ENCODE peak calls at places on chromosomes 13 and 19, in four cellular contexts. T is GM12878, N is K562, M is SK-N-SH. G is an unnamed sample.

GRCh38 chr19:46924874-46925547 is 64.2 kb downstream of the ARHGAP35 start:
- DNase-seq in T (no peak), N (peak; percentile 64), M (no peak), G (no peak)

GRCh38 chr19:8577247-8577646 is at the start of gene MYO1F:
- DNase-seq in M (no peak), N (peak; percentile 45), T (no peak), G (no peak)

GRCh38 chr13:107450931-107451330 is 764.4 kb downstream of the LIG4 start:
- DNase-seq in N (no peak), M (no peak), T (no peak), G (no peak)

GRCh38 chr13:103055166-103055565 is 11.1 kb downstream of the SLC10A2 start:
- DNase-seq in T (no peak), N (no peak), M (no peak), G (no peak)

GRCh38 chr13:76829572-76830327 is 56.5 kb downstream of the KCTD12 start:
- DNase-seq in M (no peak), T (no peak), N (no peak), G (no peak)

GRCh38 chr19:36916991-36917390 is 859 bp downstream of the ZNF568 start:
- DNase-seq in M (peak; percentile 58), T (no peak), N (no peak), G (no peak)

GRCh38 chr13:24540236-24541126 is 27.9 kb upstream of the PARP4 start:
- DNase-seq in N (peak; percentile 16), T (no peak), M (peak; percentile 51), G (peak; percentile 2)

GRCh38 chr19:9995079-9995478 is 15.2 kb downstream of the COL5A3 start:
- DNase-seq in N (no peak), T (no peak), M (no peak), G (no peak)

GRCh38 chr13:79448413-79448812 is 32.5 kb upstream of the NDFIP2 start:
- DNase-seq in T (no peak), M (no peak), N (no peak), G (no peak)

GRCh38 chr13:44815507-44816074 is 173.7 kb downstream of the NUFIP1 start:
- DNase-seq in M (no peak), N (no peak), T (no peak), G (peak; percentile 92)

GRCh38 chr13:20159646-20160345 is 1.1 kb downstream of the GJA3 start:
- DNase-seq in T (no peak), M (no peak), N (no peak), G (no peak)

GRCh38 chr13:59024434-59024833 is 1139.3 kb downstream of the DIAPH3 start:
- DNase-seq in M (no peak), T (no peak), N (no peak), G (no peak)

GRCh38 chr19:44712864-44713515 is 14.0 kb downstream of the CEACAM16 start:
- DNase-seq in N (no peak), M (no peak), T (no peak), G (peak; percentile 65)

GRCh38 chr13:47723898-47724297 is 277.2 kb downstream of the SUCLA2 start:
- DNase-seq in M (no peak), T (no peak), N (no peak), G (no peak)

GRCh38 chr19:3778899-3779723 is 7.1 kb downstream of the MATK start:
- DNase-seq in M (no peak), T (no peak), N (peak; percentile 62), G (no peak)

GRCh38 chr19:41905273-41906002 is 22.5 kb downstream of the ARHGEF1 start:
- DNase-seq in M (no peak), N (no peak), T (no peak), G (no peak)

GRCh38 chr13:98141938-98142426 is 912 bp upstream of the FARP1 start:
- DNase-seq in M (peak; percentile 17), N (no peak), T (no peak), G (no peak)

GRCh38 chr13:106755542-106755941 is 187.6 kb upstream of the ARGLU1 start:
- DNase-seq in M (no peak), N (no peak), T (no peak), G (no peak)

GRCh38 chr13:112887557-112887991 is 81.4 kb upstream of the MCF2L start:
- DNase-seq in M (no peak), N (no peak), T (no peak), G (no peak)

GRCh38 chr13:20873348-20873747 is 29.2 kb downstream of the XPO4 start:
- DNase-seq in T (no peak), N (no peak), M (no peak), G (no peak)

GRCh38 chr19:42111384-42111783 is 20.9 kb downstream of the POU2F2 start:
- DNase-seq in M (no peak), N (no peak), T (no peak), G (no peak)

GRCh38 chr13:76029088-76029487 is 393.0 kb downstream of the LMO7 start:
- DNase-seq in T (no peak), N (no peak), M (no peak), G (no peak)

GRCh38 chr13:98258226-98258625 is 81.2 kb upstream of the RNF113B start:
- DNase-seq in M (no peak), T (no peak), N (no peak), G (no peak)

DNA sequence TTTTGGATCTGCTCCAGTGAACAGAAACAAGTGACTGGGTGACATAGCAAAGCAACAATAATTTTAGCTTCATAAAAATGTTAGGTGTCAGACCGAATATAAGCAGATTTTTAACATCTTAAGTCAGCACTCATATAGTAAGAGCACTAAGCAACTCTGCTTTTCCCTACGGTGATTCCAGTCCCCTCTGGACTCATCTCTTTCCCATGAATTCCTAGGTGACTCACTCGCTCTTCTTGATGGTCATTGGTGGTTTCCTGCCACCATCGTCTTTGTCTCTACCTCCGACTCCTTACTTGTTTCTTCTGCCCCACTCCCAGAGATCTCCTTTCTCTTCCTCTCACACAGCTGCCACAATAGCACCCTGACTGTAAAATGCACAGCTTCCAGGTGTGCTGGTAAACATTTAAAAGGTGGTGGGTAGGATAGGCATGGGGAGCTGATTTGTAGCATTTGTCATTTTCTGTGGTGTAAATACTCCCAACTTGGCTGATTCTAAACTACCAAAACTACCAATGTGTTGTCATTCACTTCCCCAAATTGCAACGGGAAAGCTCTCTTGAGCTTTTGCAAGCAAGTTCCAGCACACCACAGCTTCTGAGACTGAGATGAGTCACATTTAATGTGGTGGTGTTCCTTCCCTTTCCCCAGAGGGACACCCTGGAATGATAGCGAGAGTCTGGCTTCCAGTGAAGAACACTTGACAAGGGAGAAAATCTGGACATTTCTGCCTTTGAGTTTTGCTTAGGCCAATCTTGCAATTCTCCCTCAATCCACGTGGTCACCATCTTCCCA is 42.8 kb upstream of the CLDN10 start:
- DNase-seq in N (no peak), M (no peak), T (no peak), G (no peak)
- TF ChIP-seq GABPA in N (no peak), M (no peak), T (no peak), G (no peak)

GRCh38 chr13:49786609-49787008 is 5.9 kb downstream of the KPNA3 start:
- DNase-seq in N (no peak), M (no peak), T (no peak), G (no peak)
- TF ChIP-seq FOXM1 in N (no peak), M (no peak), T (no peak), G (no peak)

GRCh38 chr19:13036366-13036976 is 41.2 kb downstream of the NFIX start:
- DNase-seq in M (no peak), N (peak; percentile 54), T (no peak), G (no peak)

GRCh38 chr19:13035820-13036365 is 40.6 kb downstream of the NFIX start:
- DNase-seq in M (no peak), T (no peak), N (no peak), G (no peak)

GRCh38 chr19:13038306-13039210 is 43.3 kb downstream of the NFIX start:
- DNase-seq in M (no peak), N (no peak), T (no peak), G (no peak)

GRCh38 chr19:13037718-13038117 is 42.4 kb downstream of the NFIX start:
- DNase-seq in N (no peak), M (no peak), T (no peak), G (no peak)

GRCh38 chr19:13037161-13037560 is 41.9 kb downstream of the NFIX start:
- DNase-seq in T (no peak), M (no peak), N (no peak), G (no peak)
- TF ChIP-seq GABPA in T (peak; percentile 16), M (peak; percentile 45), N (no peak), G (no peak)

GRCh38 chr13:71624641-71625040 is 242.4 kb downstream of the DACH1 start:
- DNase-seq in M (no peak), T (no peak), N (no peak), G (no peak)
- TF ChIP-seq FOXM1 in M (no peak), T (no peak), N (no peak), G (no peak)

GRCh38 chr19:34120846-34121639 is 51.3 kb upstream of the LSM14A start:
- DNase-seq in T (no peak), M (peak; percentile 65), N (peak; percentile 52), G (peak; percentile 30)
- TF ChIP-seq GABPA in T (no peak), M (no peak), N (no peak), G (no peak)

DNA sequence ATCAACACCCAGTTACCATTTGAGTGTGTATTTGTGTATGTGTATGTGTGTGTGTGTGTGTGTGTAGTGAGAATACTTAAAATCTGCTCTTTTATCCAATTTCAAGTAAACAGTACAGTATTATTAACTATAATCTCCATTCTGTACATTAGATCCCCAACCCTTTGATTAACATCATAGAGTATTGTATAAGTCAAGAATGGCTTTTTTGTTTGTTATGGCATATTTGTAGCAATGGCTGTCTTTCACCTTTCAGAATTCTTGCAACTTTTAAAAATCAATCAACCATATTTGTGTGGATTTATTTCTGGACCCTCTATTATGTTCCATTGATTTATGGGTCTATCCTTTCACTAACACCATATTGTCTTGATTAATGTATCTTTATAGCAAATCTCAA is 779.3 kb upstream of the MIR17HG start:
- DNase-seq in T (no peak), M (no peak), N (no peak), G (no peak)
- TF ChIP-seq FOXM1 in T (no peak), M (no peak), N (no peak), G (no peak)